ENCODE peak calls at places on chromosomes 4 and X, in five cellular contexts. T, B, Q, E and U are unnamed samples.

GRCh38 chr4:98706200-98706813 is 47.9 kb upstream of the TSPAN5 start:
- DNase-seq in B (no peak), E (no peak), Q (no peak), T (no peak), U (no peak)

GRCh38 chrX:21490341-21490740 is 116.1 kb downstream of the CNKSR2 start:
- DNase-seq in B (peak), E (no peak), Q (no peak), T (no peak), U (no peak)

GRCh38 chr4:69713593-69713992 is 46.8 kb downstream of the SULT1B1 start:
- DNase-seq in T (no peak), B (peak), E (no peak), Q (no peak), U (peak)

GRCh38 chrX:146154191-146154590 is 336.6 kb downstream of the SLITRK2 start:
- DNase-seq in B (no peak), Q (no peak), T (no peak), E (no peak), U (no peak)

GRCh38 chrX:150680974-150681373 is 12.2 kb upstream of the MTMR1 start:
- DNase-seq in B (peak), T (no peak), E (no peak), Q (no peak), U (peak)

GRCh38 chrX:153562546-153562945 is 36.4 kb downstream of the CCNQ start:
- DNase-seq in T (no peak), E (no peak), B (no peak), Q (no peak), U (no peak)

GRCh38 chrX:120485562-120486520 is 16.7 kb upstream of the LAMP2 start:
- DNase-seq in B (peak), E (peak), T (peak), Q (peak), U (peak)

GRCh38 chrX:3697701-3698279 is 15.7 kb downstream of the PRKX start:
- DNase-seq in Q (peak), T (no peak), E (no peak), B (peak), U (peak)

GRCh38 chr4:73864365-73864764 is 4.8 kb upstream of the CXCL1 start:
- DNase-seq in B (peak), Q (no peak), T (no peak), E (no peak), U (peak)

GRCh38 chr4:89682808-89683207 is 154.2 kb downstream of the SNCA start:
- DNase-seq in Q (no peak), B (no peak), E (no peak), T (no peak), U (no peak)

GRCh38 chrX:49995021-49995731 is 72.8 kb downstream of the CLCN5 start:
- DNase-seq in B (peak), T (no peak), E (no peak), Q (no peak), U (peak)

GRCh38 chr4:156838761-156839160 is 132.8 kb downstream of the PDGFC start:
- DNase-seq in T (no peak), B (no peak), E (no peak), Q (no peak), U (peak)

GRCh38 chr4:53923921-53924320 is 140.5 kb downstream of the CHIC2 start:
- DNase-seq in T (no peak), Q (no peak), E (no peak), B (peak), U (no peak)

GRCh38 chrX:14356401-14356800 is 172.9 kb upstream of the GLRA2 start:
- DNase-seq in Q (no peak), T (no peak), E (no peak), B (peak), U (peak)

GRCh38 chrX:48613502-48614160 is 16.3 kb downstream of the WDR13 start:
- DNase-seq in Q (no peak), B (no peak), E (no peak), T (no peak), U (peak)

GRCh38 chr4:155604718-155605601 is 61.7 kb upstream of the GUCY1A1 start:
- DNase-seq in B (peak), E (no peak), T (no peak), Q (peak), U (peak)

GRCh38 chr4:124025423-124025822 is 628.8 kb downstream of the SPRY1 start:
- DNase-seq in E (no peak), B (peak), Q (no peak), T (no peak), U (peak)

GRCh38 chrX:136205882-136206281 is 45.3 kb downstream of the MAP7D3 start:
- DNase-seq in Q (no peak), T (no peak), B (no peak), E (no peak), U (no peak)

GRCh38 chr4:40564004-40564403 is 65.7 kb downstream of the RBM47 start:
- DNase-seq in E (no peak), B (peak), Q (no peak), T (no peak), U (no peak)

GRCh38 chr4:8328456-8328855 is 58.9 kb downstream of the HTRA3 start:
- DNase-seq in E (no peak), Q (peak), B (no peak), T (peak), U (no peak)

GRCh38 chr4:3432381-3432790 is 9.4 kb upstream of the HGFAC start:
- DNase-seq in E (no peak), Q (no peak), T (no peak), B (no peak), U (no peak)

GRCh38 chr4:169682360-169683047 is 62.1 kb downstream of the CLCN3 start:
- DNase-seq in B (no peak), E (no peak), T (no peak), Q (no peak), U (peak)

GRCh38 chrX:9326369-9326768 is 138.5 kb upstream of the TBL1X start:
- DNase-seq in E (no peak), B (no peak), Q (no peak), T (no peak), U (no peak)

GRCh38 chr4:152734015-152734698 is 45.4 kb downstream of the TIGD4 start:
- DNase-seq in T (no peak), E (no peak), B (no peak), Q (no peak), U (no peak)

GRCh38 chr4:107034982-107035710 is 967 bp downstream of the DKK2 start:
- DNase-seq in Q (peak), T (no peak), B (no peak), E (no peak), U (peak)

GRCh38 chr4:107037188-107037587 is 1.1 kb upstream of the DKK2 start:
- DNase-seq in E (no peak), Q (peak), B (peak), T (peak), U (peak)

GRCh38 chr4:107035711-107036601 is at the start of gene DKK2:
- DNase-seq in T (peak), B (peak), E (no peak), Q (peak), U (peak)

GRCh38 chr4:107036602-107037151 is 564 bp upstream of the DKK2 start:
- DNase-seq in T (no peak), B (no peak), Q (peak), E (no peak), U (no peak)

GRCh38 chr4:107034091-107034698 is 1.9 kb downstream of the DKK2 start:
- DNase-seq in T (peak), Q (peak), B (no peak), E (no peak), U (peak)
- H3K4me3 ChIP-seq in T (no peak), Q (peak), B (no peak), E (no peak), U (peak)

GRCh38 chr4:80335554-80336358 is at the start of gene CFAP299:
- DNase-seq in E (peak), B (peak), Q (peak), T (peak), U (peak)
- TF ChIP-seq CTCF in E (no peak), B (peak), Q (peak), T (peak), U (peak)

GRCh38 chrX:103520391-103520790 is 1.1 kb upstream of the RAB40A start:
- DNase-seq in B (no peak), Q (no peak), T (no peak), E (no peak), U (peak)

GRCh38 chrX:103518571-103518970 is 718 bp downstream of the RAB40A start:
- DNase-seq in T (no peak), B (no peak), Q (no peak), E (no peak), U (no peak)

GRCh38 chrX:103513476-103514108 is 5.7 kb downstream of the RAB40A start:
- DNase-seq in E (no peak), Q (no peak), T (no peak), B (peak), U (peak)

GRCh38 chrX:103519389-103519788 is at the start of gene RAB40A:
- DNase-seq in Q (no peak), B (no peak), E (no peak), T (no peak), U (no peak)

DNA sequence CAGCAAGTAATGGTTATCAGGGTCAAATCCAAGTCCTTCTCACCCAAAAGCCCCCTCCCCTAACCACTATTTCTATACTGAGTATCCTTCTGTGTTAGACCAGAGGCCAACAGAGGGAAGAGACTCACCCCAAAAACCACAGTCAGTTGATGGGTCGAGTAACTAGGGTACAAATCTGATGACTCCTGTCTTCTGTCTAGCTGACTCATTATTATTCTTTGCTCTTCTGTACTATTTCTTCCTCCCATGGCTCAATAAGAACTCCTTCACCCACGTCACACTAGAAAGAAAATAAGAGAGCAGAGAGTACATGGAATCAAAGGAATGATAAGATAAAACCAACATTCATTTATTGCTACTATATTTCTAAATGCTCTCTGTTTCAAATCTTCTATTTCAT is 2.0 kb downstream of the RAB40A start:
- DNase-seq in Q (no peak), B (peak), E (no peak), T (no peak), U (peak)
- H3K4me3 ChIP-seq in Q (no peak), B (no peak), E (no peak), T (no peak), U (no peak)

GRCh38 chr4:181582595-181582994 is 660.6 kb upstream of the TENM3 start:
- DNase-seq in Q (no peak), E (no peak), B (no peak), T (no peak), U (no peak)
- TF ChIP-seq CTCF in Q (no peak), E (peak), B (no peak), T (no peak), U (peak)

GRCh38 chrX:1009771-1010170 is 202.7 kb downstream of the CRLF2 start:
- DNase-seq in T (peak), E (no peak), B (no peak), Q (no peak), U (no peak)

GRCh38 chrX:1006156-1006730 is 206.2 kb downstream of the CRLF2 start:
- DNase-seq in B (no peak), T (peak), Q (no peak), E (no peak), U (no peak)

GRCh38 chrX:1012678-1013300 is 199.7 kb downstream of the CRLF2 start:
- DNase-seq in Q (no peak), B (no peak), T (peak), E (no peak), U (no peak)

DNA sequence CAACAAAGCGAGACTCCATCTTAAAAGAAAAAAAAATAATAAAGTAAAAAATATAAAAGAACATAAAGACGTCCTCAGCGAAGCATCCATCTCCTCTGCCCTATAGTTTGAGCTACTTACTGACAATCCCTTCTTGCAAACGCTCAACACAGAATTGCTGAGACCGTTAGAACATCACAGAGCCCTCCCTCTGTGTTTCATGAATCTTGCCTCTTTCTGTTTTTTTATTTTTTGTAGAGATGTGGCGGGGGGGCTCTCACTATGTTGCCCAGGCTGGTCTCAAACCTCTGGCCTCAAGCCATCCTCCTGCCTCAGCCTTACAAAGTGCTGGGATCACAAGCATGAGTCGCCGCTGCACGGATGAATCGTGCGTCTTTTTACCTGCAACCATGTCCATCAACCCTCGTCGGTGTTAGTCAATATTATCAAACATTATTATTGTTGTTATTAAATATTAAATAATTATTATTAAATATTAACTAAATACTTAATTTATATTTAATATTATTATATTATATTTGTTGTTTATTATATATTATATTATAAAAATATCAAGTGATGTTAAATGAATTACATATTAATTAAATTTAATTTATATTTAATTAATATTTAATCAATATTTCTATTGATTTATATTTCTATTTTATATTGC is 200.7 kb downstream of the CRLF2 start:
- DNase-seq in Q (no peak), E (no peak), B (no peak), T (peak), U (no peak)
- H3K4me3 ChIP-seq in Q (no peak), E (no peak), B (no peak), T (no peak), U (no peak)

DNA sequence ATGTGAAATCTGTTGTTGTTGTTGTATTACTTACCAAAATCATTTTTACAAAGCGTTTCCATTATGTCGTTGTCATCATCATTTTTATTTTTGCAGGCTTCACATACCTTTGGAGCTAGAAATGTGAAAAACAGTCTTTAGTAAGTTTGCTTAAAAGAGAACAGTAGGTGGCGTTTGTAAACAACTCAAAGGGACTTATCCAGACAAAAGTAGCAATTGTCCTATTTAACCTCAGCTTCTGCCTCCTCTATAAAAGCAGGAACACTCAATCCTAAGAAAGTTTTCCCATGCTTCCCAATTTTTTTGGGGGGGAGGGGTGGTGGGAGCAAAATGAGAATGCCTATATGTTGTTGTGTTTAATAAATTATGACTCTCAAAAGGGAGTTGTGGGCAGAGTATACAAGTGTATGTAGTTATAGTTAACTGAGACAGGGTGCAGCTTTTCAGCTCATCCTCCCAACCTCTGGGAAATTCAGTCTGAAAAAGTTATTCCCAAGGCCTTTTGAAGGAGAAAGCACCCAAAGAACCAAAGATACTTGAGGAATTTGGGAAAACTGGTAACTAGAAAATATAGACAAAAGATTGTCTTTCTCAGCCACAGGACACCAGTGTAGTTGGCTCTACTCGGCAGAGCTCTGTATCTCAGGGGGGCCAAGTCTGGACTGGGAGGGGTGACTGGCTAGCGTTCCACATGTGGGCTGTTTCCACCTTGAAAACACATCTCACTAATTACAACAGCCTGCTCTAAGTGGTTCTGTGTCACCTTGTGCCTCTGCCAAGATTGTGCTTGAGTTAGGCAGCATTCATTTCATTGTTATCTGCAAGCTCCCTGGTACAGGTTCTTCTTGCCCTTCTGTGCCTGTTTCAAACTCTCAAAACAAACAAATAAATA is 2.8 kb downstream of the SFRP2 start:
- DNase-seq in B (peak), T (no peak), Q (no peak), E (no peak), U (peak)
- TF ChIP-seq CTCF in B (peak), T (peak), Q (no peak), E (peak), U (peak)

DNA sequence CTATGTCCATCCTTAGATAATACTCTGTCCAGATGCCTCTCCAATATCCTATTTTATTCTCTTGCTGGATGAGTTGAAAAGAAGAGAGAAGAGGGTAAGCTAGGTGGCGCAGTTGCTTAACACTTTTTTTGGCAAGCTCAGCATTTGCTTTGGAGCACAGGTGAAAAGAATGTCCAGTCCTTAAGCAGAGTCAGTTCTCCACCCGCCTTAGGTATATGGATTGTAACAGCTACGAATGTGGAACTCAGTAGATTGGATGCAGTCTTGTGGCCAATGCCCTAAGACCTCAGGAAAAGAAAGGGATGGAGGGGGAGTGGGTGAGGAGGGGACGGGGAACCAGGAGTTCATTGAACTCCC is 208.4 kb downstream of the NWD2 start:
- DNase-seq in B (peak), E (peak), T (no peak), Q (no peak), U (peak)
- H3K4me3 ChIP-seq in B (peak), E (no peak), T (peak), Q (peak), U (peak)

DNA sequence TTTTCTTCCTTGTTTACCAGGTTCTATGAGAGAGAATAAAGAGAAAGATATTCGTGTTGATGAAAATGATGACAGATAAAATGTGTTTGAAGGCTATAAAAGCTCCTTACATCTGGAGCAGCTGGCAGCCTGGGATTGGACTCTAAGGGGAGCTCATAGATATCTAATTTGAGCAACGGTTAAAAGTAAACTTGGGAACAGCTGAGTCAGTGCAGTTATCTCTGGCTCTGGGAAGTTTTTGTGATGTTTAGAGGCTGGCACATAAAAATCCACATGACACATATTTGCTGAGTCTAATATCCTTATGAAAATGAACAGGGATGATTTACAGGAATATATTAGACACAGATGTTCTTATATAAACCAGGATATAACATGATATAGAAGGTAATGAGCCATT is 331.8 kb upstream of the TENM3 start:
- DNase-seq in Q (no peak), T (no peak), B (no peak), E (no peak), U (peak)
- TF ChIP-seq CTCF in Q (no peak), T (no peak), B (no peak), E (no peak), U (no peak)

GRCh38 chrX:36957425-36958328 is 50.5 kb upstream of the FAM47C start:
- DNase-seq in E (no peak), B (no peak), T (peak), Q (no peak), U (no peak)
- H3K4me3 ChIP-seq in E (no peak), B (peak), T (peak), Q (peak), U (peak)

DNA sequence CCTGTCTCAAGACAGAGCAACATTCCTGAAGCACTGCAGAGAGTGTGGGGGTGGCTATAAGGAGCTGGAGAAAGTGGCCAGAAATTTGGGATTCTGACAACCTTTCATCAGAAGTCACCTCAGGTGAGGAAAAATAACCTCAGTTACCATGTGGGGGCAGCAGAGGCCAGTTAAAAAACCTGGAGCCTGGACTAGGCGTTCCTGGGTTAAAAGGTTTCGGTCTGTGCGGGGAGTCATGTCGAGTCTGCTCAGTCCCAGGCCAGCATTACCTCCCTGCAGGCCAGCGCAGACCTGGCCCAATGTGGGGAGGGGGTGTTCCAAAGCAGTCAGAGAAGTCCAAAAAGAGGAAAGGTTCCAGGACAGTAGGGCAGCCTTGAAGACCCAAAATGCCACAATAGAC is 10.9 kb upstream of the NALF2 start:
- DNase-seq in Q (no peak), T (no peak), B (peak), E (no peak), U (peak)
- TF ChIP-seq CTCF in Q (peak), T (no peak), B (peak), E (peak), U (peak)